ENCODE peak calls at places on chromosomes 5 and 9, in eight cellular contexts. T is breast epithelium, S is left lung, A is PC-3, I is astrocyte of the spinal cord, Z is cardiac muscle cell, P is stomach, H is HepG2. J is an unnamed sample.

GRCh38 chr5:134738963-134739661 is 764 bp downstream of the CAMLG start:
- DNase-seq in T (peak; percentile 28), H (peak; percentile 73), A (peak; percentile 40), S (no peak), I (peak; percentile 37), Z (peak; percentile 35), P (no peak), J (peak; percentile 60)

GRCh38 chr5:176180339-176180738 is 57.9 kb upstream of the SIMC1 start:
- DNase-seq in S (no peak), I (no peak), Z (no peak), A (no peak), T (no peak), H (no peak), P (no peak), J (no peak)

GRCh38 chr9:114621975-114622609 is 11.0 kb downstream of the TMEM268 start:
- DNase-seq in T (no peak), S (no peak), I (peak; percentile 62), P (no peak), A (peak; percentile 63), Z (no peak), H (no peak), J (no peak)

GRCh38 chr5:95148453-95148852 is 136.4 kb downstream of the MCTP1 start:
- DNase-seq in S (no peak), T (no peak), H (no peak), P (no peak), I (peak; percentile 17), A (no peak), Z (no peak), J (no peak)

GRCh38 chr5:57221049-57221568 is 47.2 kb downstream of the GPBP1 start:
- DNase-seq in T (no peak), H (peak; percentile 59), Z (peak; percentile 63), P (no peak), I (peak; percentile 68), A (peak; percentile 72), S (no peak), J (peak; percentile 75)

GRCh38 chr5:79802995-79803394 is 113.4 kb downstream of the CMYA5 start:
- DNase-seq in H (no peak), Z (no peak), T (no peak), P (no peak), A (no peak), S (no peak), I (no peak), J (no peak)

GRCh38 chr9:89496645-89497044 is 1.3 kb downstream of the SEMA4D start:
- DNase-seq in H (no peak), A (no peak), Z (no peak), S (no peak), P (peak; percentile 38), T (no peak), I (no peak), J (no peak)

GRCh38 chr9:123406016-123406415 is 50.0 kb downstream of the CRB2 start:
- DNase-seq in P (no peak), Z (no peak), T (no peak), S (peak; percentile 7), I (no peak), H (no peak), A (no peak), J (no peak)

GRCh38 chr9:36597412-36598178 is 24.9 kb downstream of the MELK start:
- DNase-seq in A (peak; percentile 47), P (no peak), Z (peak; percentile 9), T (no peak), H (peak; percentile 58), S (no peak), I (peak; percentile 65), J (peak; percentile 42)

GRCh38 chr5:110852053-110852452 is 113.2 kb downstream of the SLC25A46 start:
- DNase-seq in P (no peak), A (no peak), Z (no peak), H (no peak), S (no peak), I (no peak), T (no peak), J (peak; percentile 73)

GRCh38 chr9:134359493-134360179 is 33.4 kb downstream of the RXRA start:
- DNase-seq in Z (no peak), T (no peak), S (no peak), P (no peak), H (no peak), I (no peak), A (no peak), J (no peak)

DNA sequence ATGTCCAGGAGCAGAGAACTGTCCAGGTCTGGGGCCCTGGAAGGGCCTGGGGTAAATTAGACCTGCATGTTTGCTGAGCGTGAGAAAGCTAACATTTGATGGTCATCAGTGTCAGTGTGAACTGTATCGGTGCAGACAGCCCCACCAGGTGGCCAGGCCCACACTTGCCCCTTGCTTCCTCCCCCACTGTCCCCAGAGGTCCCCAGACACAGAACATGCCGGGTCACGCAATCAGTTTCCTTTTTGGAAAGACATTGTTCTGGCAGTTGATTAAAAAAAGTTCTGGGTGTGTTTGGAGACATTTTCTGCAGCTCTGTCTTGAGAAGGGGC is 1.5 kb downstream of the NKD2 start:
- DNase-seq in I (no peak), T (no peak), H (peak; percentile 56), P (no peak), S (no peak), A (peak; percentile 13), Z (no peak), J (no peak)
- TF ChIP-seq CTCF in I (no peak), T (no peak), H (peak; percentile 60), P (no peak), S (no peak), A (peak; percentile 39), Z (peak; percentile 31), J (no peak)

GRCh38 chr9:95058795-95059386 is 258.6 kb downstream of the FANCC start:
- DNase-seq in I (peak; percentile 23), Z (no peak), T (no peak), P (no peak), A (no peak), S (no peak), H (no peak), J (no peak)
- H3K4me3 ChIP-seq in I (no peak overlapping the region), Z (no peak overlapping the region), T (no peak overlapping the region), P (peak overlapping the region; percentile 10), A (no peak overlapping the region), S (no peak overlapping the region), H (no peak overlapping the region), J (no peak overlapping the region)

GRCh38 chr5:174734571-174735497 is 10.5 kb downstream of the MSX2 start:
- DNase-seq in S (no peak), I (no peak), T (no peak), H (no peak), P (no peak), A (no peak), Z (no peak), J (no peak)

GRCh38 chr5:174732040-174733020 is 7.9 kb downstream of the MSX2 start:
- DNase-seq in S (peak; percentile 64), H (no peak), A (no peak), P (no peak), I (no peak), Z (peak; percentile 44), T (no peak), J (no peak)

GRCh38 chr5:174731214-174732039 is 7.0 kb downstream of the MSX2 start:
- DNase-seq in T (no peak), H (no peak), Z (peak; percentile 60), S (peak; percentile 65), I (no peak), P (no peak), A (no peak), J (no peak)

GRCh38 chr5:174733836-174734235 is 9.5 kb downstream of the MSX2 start:
- DNase-seq in T (no peak), I (no peak), A (no peak), H (no peak), S (no peak), Z (no peak), P (no peak), J (no peak)

DNA sequence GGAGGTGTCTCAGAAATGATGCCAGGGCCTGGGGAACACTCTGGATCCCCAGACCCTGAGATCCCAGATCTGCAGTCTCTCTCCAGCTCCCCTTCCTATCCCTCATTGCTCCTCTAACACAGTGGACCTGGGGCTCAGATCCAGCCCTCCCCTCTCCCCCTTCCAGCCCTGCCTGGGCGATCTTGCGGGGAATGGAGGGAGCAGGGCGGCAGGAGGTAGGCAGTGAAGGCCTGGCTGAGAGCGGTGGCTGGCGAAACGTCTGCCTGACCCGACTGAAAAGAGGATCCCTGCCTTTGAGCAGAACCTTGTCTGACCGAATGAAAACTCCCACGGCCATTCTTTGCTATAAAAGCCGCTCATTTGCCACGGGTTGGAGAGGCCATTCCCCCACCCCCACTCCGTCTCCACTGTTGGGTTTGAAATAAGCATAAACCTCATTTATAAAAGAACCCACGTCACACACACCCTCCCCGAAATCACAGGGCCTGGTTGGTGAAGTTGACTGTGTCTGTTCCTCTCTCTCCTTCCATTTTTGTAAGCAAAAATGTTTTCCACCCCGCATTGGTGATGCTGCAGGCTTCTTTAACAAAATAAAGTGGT is 8.8 kb downstream of the MSX2 start:
- DNase-seq in A (no peak), T (no peak), Z (no peak), S (no peak), P (no peak), H (no peak), I (no peak), J (no peak)
- TF ChIP-seq CTCF in A (no peak), T (no peak), Z (no peak), S (no peak), P (no peak), H (no peak), I (no peak), J (no peak)

DNA sequence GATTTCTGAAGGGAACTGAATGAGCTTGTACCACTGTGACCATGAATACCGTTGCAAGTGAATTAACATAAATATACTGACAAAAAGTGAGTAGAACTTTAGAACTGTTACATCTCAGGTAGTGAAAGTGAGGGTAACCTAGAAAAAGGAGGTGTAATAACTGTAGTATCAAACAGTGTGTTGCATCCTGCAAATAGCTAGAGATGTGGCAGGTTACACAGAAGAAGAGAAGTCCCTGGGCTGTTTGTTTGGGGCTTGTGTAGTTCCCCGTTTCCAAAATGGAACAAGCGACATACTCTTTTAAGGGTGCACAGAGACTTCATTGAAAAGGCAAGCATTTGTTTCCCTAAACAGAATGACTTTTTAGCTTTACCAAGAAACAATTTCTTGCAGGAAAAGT is 214.8 kb downstream of the NR3C1 start:
- DNase-seq in T (no peak), H (no peak), I (no peak), Z (no peak), P (no peak), S (no peak), A (no peak), J (peak; percentile 46)
- H3K4me3 ChIP-seq in T (no peak overlapping the region), H (no peak overlapping the region), I (no peak overlapping the region), Z (no peak overlapping the region), P (no peak overlapping the region), S (no peak overlapping the region), A (no peak overlapping the region), J (no peak overlapping the region)

DNA sequence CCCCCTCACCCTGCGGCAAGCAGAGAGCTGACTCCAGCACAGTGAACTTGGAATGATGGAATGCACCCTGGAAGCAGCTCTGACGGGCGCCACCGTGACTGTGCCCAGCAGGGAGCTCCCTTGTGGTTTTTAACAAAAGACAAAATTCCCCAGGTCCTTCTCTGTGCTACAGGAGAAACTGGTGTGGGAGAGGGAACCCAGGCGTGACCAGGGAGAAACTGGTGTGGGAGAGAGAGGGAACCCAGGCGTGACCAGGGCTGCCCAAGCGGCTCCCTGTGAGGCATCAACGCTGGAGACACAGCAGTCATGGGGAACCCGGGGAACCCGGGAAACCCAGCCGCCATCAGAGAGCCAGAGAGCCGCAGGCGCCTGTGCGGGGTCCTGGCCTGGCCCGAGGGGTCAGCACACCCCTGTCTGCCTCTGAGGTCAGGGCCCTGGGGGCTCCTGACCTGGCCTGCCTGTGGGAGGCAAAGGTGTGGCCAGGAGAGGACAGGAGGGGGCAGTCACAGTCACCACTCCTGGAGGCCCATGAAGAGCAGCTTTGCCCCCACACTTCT is 3.1 kb upstream of the AHRR start:
- DNase-seq in A (peak; percentile 37), H (no peak), I (peak; percentile 75), P (no peak), T (no peak), Z (no peak), S (no peak), J (no peak)
- TF ChIP-seq CTCF in A (no peak), H (peak; percentile 16), I (no peak), P (no peak), T (no peak), Z (no peak), S (no peak), J (no peak)

J was measured in GM12865.